ENCODE peak calls at places on chromosomes 16 and 17, in five cellular contexts. O is SK-N-SH, S is IMR-90, D is A549, C is K562. N is an unnamed sample.

GRCh38 chr17:68195667-68196393 is 52.0 kb upstream of the AMZ2 start:
- DNase-seq in S (no peak), O (peak), D (no peak), C (no peak), N (no peak)

GRCh38 chr17:49871211-49871610 is 23.3 kb upstream of the TAC4 start:
- DNase-seq in O (no peak), C (no peak), S (no peak), D (no peak), N (no peak)

GRCh38 chr16:4733211-4733742 is 794 bp downstream of the ANKS3 start:
- DNase-seq in D (no peak), C (no peak), S (no peak), O (no peak), N (no peak)

GRCh38 chr16:73050115-73051099 is 2.5 kb upstream of the ZFHX3 start:
- DNase-seq in O (peak), S (no peak), C (no peak), D (no peak), N (no peak)

GRCh38 chr17:17692353-17693252 is 11.3 kb downstream of the RAI1 start:
- DNase-seq in C (no peak), D (peak), S (no peak), O (no peak), N (no peak)

GRCh38 chr16:87203060-87203656 is 114.0 kb downstream of the C16orf95 start:
- DNase-seq in D (peak), O (peak), S (peak), C (peak), N (no peak)

GRCh38 chr17:43517615-43518386 is 28.3 kb downstream of the ETV4 start:
- DNase-seq in S (peak), O (no peak), D (no peak), C (no peak), N (peak)

GRCh38 chr16:27600386-27600785 is 50.4 kb downstream of the KATNIP start:
- DNase-seq in S (no peak), O (no peak), C (no peak), D (no peak), N (no peak)

GRCh38 chr16:19223235-19223847 is 55.3 kb downstream of the SYT17 start:
- DNase-seq in D (peak), O (no peak), C (peak), S (peak), N (no peak)

GRCh38 chr17:47225436-47225858 is 16.3 kb downstream of the MYL4 start:
- DNase-seq in C (peak), S (peak), D (peak), O (no peak), N (no peak)

GRCh38 chr17:75273968-75274708 is 3.1 kb upstream of the MIF4GD start:
- DNase-seq in O (peak), C (peak), S (peak), D (peak), N (no peak)

GRCh38 chr17:44792276-44792675 is 33.5 kb downstream of the ADAM11 start:
- DNase-seq in O (no peak), S (peak), C (no peak), D (no peak), N (no peak)

GRCh38 chr17:1120596-1121441 is 59.0 kb downstream of the ABR start:
- DNase-seq in C (no peak), O (no peak), D (no peak), S (no peak), N (no peak)

GRCh38 chr17:3958200-3958599 is 6.0 kb downstream of the ATP2A3 start:
- DNase-seq in D (no peak), C (no peak), O (no peak), S (no peak), N (no peak)

GRCh38 chr16:74455619-74456289 is 34.5 kb upstream of the CLEC18B start:
- DNase-seq in D (no peak), O (no peak), S (peak), C (no peak), N (no peak)

GRCh38 chr17:51119415-51120356 is 982 bp downstream of the SPAG9 start:
- DNase-seq in C (peak), D (peak), S (peak), O (peak), N (no peak)

GRCh38 chr17:82126479-82127314 is 28.7 kb upstream of the FASN start:
- DNase-seq in C (no peak), S (no peak), O (peak), D (no peak), N (no peak)

GRCh38 chr16:81650982-81651562 is 128.0 kb upstream of the PLCG2 start:
- DNase-seq in C (peak), S (no peak), D (no peak), O (no peak), N (no peak)

GRCh38 chr16:23505942-23506605 is 4.2 kb downstream of the GGA2 start:
- DNase-seq in S (no peak), C (peak), O (no peak), D (no peak), N (no peak)

GRCh38 chr16:51374346-51374745 is 223.3 kb upstream of the SALL1 start:
- DNase-seq in C (no peak), O (no peak), S (peak), D (peak), N (no peak)

GRCh38 chr16:4852221-4852872 is 5.1 kb downstream of the UBN1 start:
- DNase-seq in D (peak), S (peak), O (no peak), C (peak), N (no peak)

GRCh38 chr17:76523084-76524037 is 14.1 kb downstream of the CYGB start:
- DNase-seq in D (peak), C (peak), S (peak), O (peak), N (no peak)

GRCh38 chr17:5672815-5673430 is 88.6 kb upstream of the NLRP1 start:
- DNase-seq in S (no peak), D (no peak), C (peak), O (no peak), N (no peak)

GRCh38 chr17:82502207-82502606 is 17.3 kb upstream of the FOXK2 start:
- DNase-seq in C (no peak), O (no peak), S (peak), D (no peak), N (no peak)

GRCh38 chr17:8105957-8106398 is 12.3 kb downstream of the ALOXE3 start:
- DNase-seq in D (no peak), O (no peak), C (peak), S (no peak), N (no peak)

DNA sequence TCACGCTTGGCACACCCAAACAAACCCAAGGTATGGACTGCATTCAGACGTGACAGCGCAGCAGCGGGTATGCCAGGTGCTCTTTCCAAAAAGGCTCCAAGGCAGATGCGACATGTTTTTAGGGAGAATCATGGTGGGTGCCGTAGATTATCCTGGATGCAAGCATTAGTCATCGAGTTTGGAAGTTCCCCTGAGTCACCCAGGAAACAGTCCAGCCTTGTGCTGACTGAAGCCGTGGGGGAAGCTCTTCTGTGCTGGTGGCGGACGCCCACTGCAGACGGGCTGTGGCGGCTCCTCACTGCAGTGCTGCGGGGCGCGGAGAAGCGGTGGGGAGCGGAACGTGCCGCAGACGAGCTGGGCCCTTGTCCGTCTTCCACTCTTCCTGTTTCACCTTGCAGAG is 13.9 kb downstream of the JPT2 start:
- DNase-seq in C (no peak), S (peak), O (no peak), D (peak), N (no peak)
- TF ChIP-seq RCOR1 in C (no peak), S (no peak), O (no peak), D (no peak), N (no peak)

DNA sequence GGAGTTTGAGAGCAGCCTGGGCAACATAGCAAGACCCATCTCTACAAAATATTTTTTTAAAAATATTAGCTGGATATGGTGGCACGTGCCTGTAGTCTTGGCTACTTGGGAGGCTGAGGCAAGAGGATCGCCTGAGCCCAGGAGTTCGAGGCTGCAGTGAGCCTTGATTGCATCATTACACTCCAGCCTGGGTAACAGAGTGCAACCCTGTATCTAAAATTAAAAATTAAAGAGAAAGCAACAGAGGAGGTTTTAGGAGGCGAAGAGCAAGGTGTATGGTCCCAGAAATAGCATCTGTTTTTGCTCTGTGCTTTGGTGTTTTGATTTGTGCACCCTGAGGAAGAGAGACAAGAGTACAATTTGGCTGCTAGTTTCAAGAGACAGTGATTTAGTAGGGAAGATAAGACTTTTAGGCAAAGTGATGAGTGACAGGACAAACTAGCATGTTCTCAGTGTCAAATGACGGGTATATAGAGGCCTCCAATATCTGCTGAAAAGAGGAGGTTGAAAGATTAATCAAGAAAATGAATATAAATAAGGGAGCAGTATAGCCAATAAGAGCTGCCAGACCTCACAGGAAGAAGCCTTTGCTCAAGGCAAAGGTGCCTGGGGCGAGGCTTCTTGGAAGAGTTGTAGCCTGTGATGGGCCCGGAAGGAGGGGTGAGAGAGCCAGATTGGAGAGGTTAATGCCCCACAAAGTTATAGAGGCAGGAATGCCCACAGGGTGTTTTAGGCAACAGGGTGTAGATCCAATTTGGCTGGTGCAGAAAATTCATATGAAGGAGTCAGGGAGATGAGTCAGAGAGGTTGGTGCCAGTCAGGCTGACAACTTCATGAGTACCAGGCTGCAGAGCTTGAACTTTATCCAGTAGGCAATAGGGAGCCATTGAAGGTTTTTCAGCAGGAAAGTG is 11.4 kb downstream of the HLF start:
- DNase-seq in C (no peak), O (no peak), S (no peak), D (peak), N (no peak)
- TF ChIP-seq RCOR1 in C (peak), O (no peak), S (no peak), D (no peak), N (no peak)

GRCh38 chr16:88878967-88879787 is 12.7 kb upstream of the PABPN1L start:
- DNase-seq in S (peak), O (no peak), D (no peak), C (no peak), N (no peak)
- TF ChIP-seq RCOR1 in S (no peak), O (no peak), D (no peak), C (no peak), N (no peak)

GRCh38 chr17:29616300-29617048 is 6.2 kb downstream of the CORO6 start:
- DNase-seq in O (no peak), C (no peak), S (no peak), D (no peak), N (no peak)
- TF ChIP-seq RCOR1 in O (no peak), C (no peak), S (no peak), D (no peak), N (no peak)

DNA sequence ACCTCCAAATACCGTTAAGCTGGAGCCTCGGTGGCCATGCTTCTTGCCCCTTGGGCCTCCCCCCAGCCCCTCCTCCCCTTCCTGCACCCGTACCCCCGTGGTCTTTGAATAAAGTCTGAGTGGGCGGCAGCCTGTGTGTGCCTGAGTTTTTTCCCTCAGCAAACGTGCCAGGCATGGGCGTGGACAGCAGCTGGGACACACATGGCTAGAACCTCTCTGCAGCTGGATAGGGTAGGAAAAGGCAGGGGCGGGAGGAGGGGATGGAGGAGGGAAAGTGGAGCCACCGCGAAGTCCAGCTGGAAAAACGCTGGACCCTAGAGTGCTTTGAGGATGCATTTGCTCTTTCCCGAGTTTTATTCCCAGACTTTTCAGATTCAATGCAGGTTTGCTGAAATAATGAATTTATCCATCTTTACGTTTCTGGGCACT is 928 bp downstream of the HBA1 start:
- DNase-seq in D (no peak), O (peak), S (peak), C (no peak), N (no peak)
- TF ChIP-seq RCOR1 in D (no peak), O (no peak), S (no peak), C (no peak), N (no peak)

GRCh38 chr17:9636501-9636900 is 8.8 kb upstream of the USP43 start:
- DNase-seq in C (no peak), O (no peak), S (no peak), D (no peak), N (no peak)

GRCh38 chr17:9632741-9633140 is 12.6 kb upstream of the USP43 start:
- DNase-seq in C (no peak), D (no peak), O (no peak), S (no peak), N (no peak)

DNA sequence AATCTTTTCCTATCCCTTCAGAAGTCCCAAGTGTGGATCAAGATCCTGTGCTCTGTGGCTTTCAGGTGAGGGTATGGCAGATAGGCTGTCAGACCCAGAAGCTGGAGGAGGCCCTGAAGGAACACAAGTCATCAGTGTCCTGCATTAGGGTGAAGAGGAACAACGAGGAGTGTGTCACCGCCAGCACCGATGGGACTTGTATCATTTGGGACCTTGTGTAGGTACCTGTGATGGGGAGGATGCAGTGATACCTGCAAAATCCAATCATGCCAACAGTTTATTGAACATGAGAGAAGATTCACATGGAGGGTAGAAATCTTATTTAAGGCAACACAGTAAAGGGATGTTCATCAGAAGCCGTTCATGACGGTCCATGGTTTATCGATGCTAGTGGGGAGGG is 10.0 kb upstream of the USP43 start:
- DNase-seq in D (no peak), S (no peak), C (no peak), O (no peak), N (no peak)
- TF ChIP-seq RCOR1 in D (no peak), S (no peak), C (no peak), O (no peak), N (no peak)

DNA sequence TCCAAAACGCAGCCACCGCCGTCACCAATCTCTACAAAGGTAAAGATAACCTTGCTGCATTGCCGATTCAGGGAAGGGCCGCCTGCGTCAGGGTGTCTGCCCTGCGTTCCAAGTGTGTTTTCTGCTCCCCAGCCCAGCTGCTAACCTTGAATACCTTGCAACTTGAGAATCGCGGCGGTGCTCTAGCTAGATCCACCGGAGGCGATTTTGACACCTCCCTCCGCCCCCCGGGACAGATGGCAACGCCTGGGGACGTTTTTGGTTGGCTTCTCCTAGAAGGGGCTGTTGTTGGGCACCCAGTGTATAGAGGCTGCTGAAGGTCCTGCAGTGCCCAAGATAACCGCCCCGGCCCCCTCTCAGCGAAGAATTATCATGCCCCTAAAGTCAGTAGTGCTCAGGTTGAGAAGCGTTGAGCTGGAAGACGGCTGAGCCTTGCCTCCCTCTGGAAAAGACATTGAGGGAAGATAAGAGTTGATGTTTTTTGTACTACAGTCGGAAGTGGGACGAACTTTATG is 1.6 kb downstream of the HAPSTR1 start:
- DNase-seq in O (peak), D (peak), S (no peak), C (peak), N (no peak)
- TF ChIP-seq RCOR1 in O (no peak), D (no peak), S (no peak), C (no peak), N (no peak)